ENCODE peak calls at places on chromosomes 4 and X, in six cellular contexts. V is HepG2; E is tibial nerve; P is uterus; Y is stimulated activated CD4-positive, alpha-beta T cell treated with anti-CD3 and anti-CD28 coated beads, Interleukin-4, amount 100 ng/mL, for 48 hours; N is A549. S is an unnamed sample.
A peak's percentile ranks its signal among the peaks of the same experiment; 100 is the strongest.

GRCh38 chrX:119790977-119791436 is 423 bp downstream of the RPL39 start:
- DNase-seq in Y (peak; percentile 23), V (peak; percentile 30), N (peak; percentile 45), E (no peak), P (no peak), S (no peak)

GRCh38 chrX:116272328-116272727 is 101.8 kb downstream of the AGTR2 start:
- DNase-seq in E (no peak), P (no peak), Y (no peak), V (no peak), N (peak; percentile 94), S (peak; percentile 35)

GRCh38 chr4:85639946-85640345 is 165.0 kb downstream of the ARHGAP24 start:
- DNase-seq in P (no peak), V (no peak), E (no peak), Y (no peak), N (no peak), S (no peak)

GRCh38 chr4:86594559-86595425 is 677 bp downstream of the PTPN13 start:
- DNase-seq in E (no peak), N (peak; percentile 48), V (no peak), P (peak; percentile 55), Y (no peak), S (peak; percentile 29)

GRCh38 chrX:115968436-115969252 is 201.9 kb upstream of the AGTR2 start:
- DNase-seq in E (no peak), Y (no peak), N (peak; percentile 83), V (no peak), P (no peak), S (no peak)

GRCh38 chr4:20313237-20314030 is 61.7 kb downstream of the SLIT2 start:
- DNase-seq in N (peak; percentile 29), Y (no peak), E (no peak), P (peak; percentile 51), V (peak; percentile 21), S (no peak)

GRCh38 chrX:91080822-91081221 is 353.8 kb upstream of the PABPC5 start:
- DNase-seq in E (no peak), Y (no peak), P (no peak), V (no peak), N (no peak), S (no peak)

GRCh38 chr4:77078401-77078800 is 2.6 kb upstream of the CCNI start:
- DNase-seq in Y (no peak), N (no peak), P (no peak), V (no peak), E (no peak), S (no peak)

GRCh38 chrX:40100141-40100536 is 2.4 kb upstream of the BCOR start:
- DNase-seq in P (peak; percentile 31), N (no peak), V (no peak), Y (no peak), E (no peak), S (no peak)

GRCh38 chr4:144645621-144646522 is at the start of gene HHIP:
- DNase-seq in Y (peak; percentile 8), N (peak; percentile 14), V (peak; percentile 1), P (peak; percentile 24), E (peak; percentile 33), S (no peak)

GRCh38 chr4:80831383-80832361 is 198.8 kb upstream of the BMP3 start:
- DNase-seq in N (no peak), P (no peak), Y (no peak), E (no peak), V (no peak), S (no peak)

GRCh38 chrX:113868169-113868568 is 715.7 kb upstream of the HTR2C start:
- DNase-seq in N (no peak), Y (no peak), P (no peak), E (no peak), V (no peak), S (no peak)

GRCh38 chr4:905485-906214 is 26.5 kb downstream of the GAK start:
- DNase-seq in Y (no peak), P (no peak), E (no peak), N (no peak), V (no peak), S (no peak)

GRCh38 chrX:66191563-66191962 is 27.5 kb downstream of the HEPH start:
- DNase-seq in V (no peak), E (no peak), Y (no peak), N (no peak), P (no peak), S (no peak)

GRCh38 chr4:185232370-185232769 is 23.0 kb downstream of the SNX25 start:
- DNase-seq in P (no peak), E (no peak), N (no peak), Y (no peak), V (no peak), S (no peak)

GRCh38 chrX:13048265-13048664 is 3.8 kb upstream of the FAM9C start:
- DNase-seq in N (no peak), V (no peak), Y (no peak), P (no peak), E (no peak), S (no peak)

GRCh38 chrX:153793291-153793690 is 884 bp downstream of the IDH3G start:
- DNase-seq in P (no peak), E (no peak), V (no peak), Y (no peak), N (no peak), S (no peak)

GRCh38 chrX:17735396-17735795 is 1.9 kb upstream of the SCML1 start:
- DNase-seq in P (no peak), Y (no peak), V (peak; percentile 27), E (no peak), N (no peak), S (no peak)

GRCh38 chr4:187929024-187929423 is 66.5 kb upstream of the ZFP42 start:
- DNase-seq in V (no peak), P (no peak), N (peak; percentile 10), Y (no peak), E (no peak), S (no peak)

GRCh38 chr4:68271851-68272756 is 26.6 kb upstream of the TMPRSS11B start:
- DNase-seq in Y (no peak), E (no peak), P (no peak), V (peak; percentile 56), N (peak; percentile 51), S (peak; percentile 32)

GRCh38 chr4:81227138-81227537 is 12.1 kb upstream of the PRKG2 start:
- DNase-seq in P (no peak), Y (no peak), E (no peak), N (no peak), V (no peak), S (no peak)

GRCh38 chr4:71266090-71266794 is 72.6 kb upstream of the SLC4A4 start:
- DNase-seq in N (no peak), P (no peak), Y (no peak), V (no peak), E (no peak), S (no peak)

GRCh38 chr4:8844976-8845690 is 26.5 kb downstream of the HMX1 start:
- DNase-seq in E (peak; percentile 6), N (no peak), Y (no peak), V (no peak), P (no peak), S (no peak)

GRCh38 chrX:46574337-46574940 is 874 bp downstream of the CHST7 start:
- DNase-seq in Y (no peak), V (peak; percentile 12), E (no peak), N (peak; percentile 48), P (no peak), S (no peak)

GRCh38 chr4:128358903-128359260 is 71.3 kb upstream of the PGRMC2 start:
- DNase-seq in V (no peak), N (no peak), P (no peak), Y (no peak), E (no peak), S (no peak)

GRCh38 chr4:145679520-145679919 is 426 bp upstream of the C4orf51 start:
- DNase-seq in P (no peak), N (peak; percentile 65), E (no peak), V (peak; percentile 25), Y (no peak), S (peak; percentile 66)

GRCh38 chr4:53118676-53119075 is 247.2 kb downstream of the SCFD2 start:
- DNase-seq in V (no peak), E (no peak), N (no peak), P (no peak), Y (no peak), S (no peak)

GRCh38 chr4:40227284-40227683 is 30.5 kb downstream of the RHOH start:
- DNase-seq in P (no peak), Y (peak; percentile 56), N (no peak), V (no peak), E (no peak), S (no peak)

GRCh38 chr4:113783289-113783688 is 21.8 kb upstream of the CAMK2D start:
- DNase-seq in E (no peak), Y (no peak), N (no peak), V (no peak), P (no peak), S (no peak)

GRCh38 chr4:20087512-20087911 is 164.2 kb upstream of the SLIT2 start:
- DNase-seq in Y (no peak), E (no peak), P (no peak), N (no peak), V (no peak), S (no peak)

GRCh38 chr4:23930750-23931488 is 41.1 kb upstream of the PPARGC1A start:
- DNase-seq in V (peak; percentile 75), E (peak; percentile 16), Y (no peak), P (peak; percentile 19), N (no peak), S (no peak)

GRCh38 chr4:153579410-153579809 is 104.7 kb upstream of the TLR2 start:
- DNase-seq in V (no peak), N (no peak), E (no peak), Y (no peak), P (no peak), S (no peak)

GRCh38 chrX:2690856-2691542 is at the start of gene CD99:
- DNase-seq in Y (peak; percentile 63), E (peak; percentile 78), V (peak; percentile 80), N (peak; percentile 92), P (peak; percentile 93), S (peak; percentile 58)

GRCh38 chr4:16056681-16057400 is 27.0 kb downstream of the PROM1 start:
- DNase-seq in E (no peak), P (no peak), Y (no peak), N (no peak), V (no peak), S (no peak)